ENCODE peak calls at places on chromosomes 12 and 14, in ten cellular contexts. P is upper lobe of left lung, V is stomach, J is dorsolateral prefrontal cortex, N is mesothelial cell of epicardium, C is endothelial cell, M is psoas muscle, D is Calu3, F is neural progenitor cell, K is transverse colon. B is an unnamed sample.

GRCh38 chr12:105204916-105205315 is 31.1 kb downstream of the APPL2 start:
- DNase-seq in P (no peak), V (no peak), J (no peak), N (no peak), C (no peak), M (no peak), D (no peak), F (no peak), K (no peak), B (peak; percentile 80)

GRCh38 chr12:21945002-21945401 is 3.8 kb upstream of the ABCC9 start:
- DNase-seq in P (no peak), V (no peak), J (no peak), N (no peak), C (no peak), M (no peak), D (no peak), F (no peak), K (no peak), B (no peak)

GRCh38 chr14:31241450-31242114 is 34.0 kb upstream of the HECTD1 start:
- DNase-seq in P (no peak), V (no peak), J (no peak), N (no peak), C (no peak), M (no peak), D (no peak), F (no peak), K (no peak), B (no peak)

GRCh38 chr14:34365309-34365915 is 96.6 kb downstream of the SPTSSA start:
- DNase-seq in P (no peak), V (no peak), J (no peak), N (no peak), C (no peak), M (no peak), D (no peak), F (peak; percentile 11), K (no peak), B (no peak)

GRCh38 chr12:12999276-12999958 is 648 bp downstream of the HEBP1 start:
- DNase-seq in P (no peak), V (no peak), J (no peak), N (peak; percentile 27), C (peak; percentile 41), M (no peak), D (peak; percentile 29), F (peak; percentile 64), K (peak; percentile 49), B (no peak)

GRCh38 chr12:81170072-81170471 is 92.2 kb downstream of the ACSS3 start:
- DNase-seq in P (no peak), V (no peak), J (no peak), N (no peak), C (no peak), M (no peak), D (no peak), F (no peak), K (no peak), B (no peak)

GRCh38 chr12:62631531-62632520 is 165.2 kb downstream of the MON2 start:
- DNase-seq in P (peak; percentile 88), V (peak; percentile 43), J (peak; percentile 59), N (peak; percentile 55), C (peak; percentile 62), M (peak; percentile 68), D (peak; percentile 68), F (peak; percentile 75), K (peak; percentile 61), B (peak; percentile 79)

GRCh38 chr14:71604231-71604630 is 328.0 kb upstream of the RGS6 start:
- DNase-seq in P (no peak), V (no peak), J (no peak), N (no peak), C (no peak), M (no peak), D (no peak), F (no peak), K (no peak), B (no peak)

GRCh38 chr12:46660719-46661118 is 165.1 kb downstream of the SLC38A4 start:
- DNase-seq in P (no peak), V (no peak), J (no peak), N (no peak), C (no peak), M (no peak), D (no peak), F (no peak), K (no peak), B (no peak)

DNA sequence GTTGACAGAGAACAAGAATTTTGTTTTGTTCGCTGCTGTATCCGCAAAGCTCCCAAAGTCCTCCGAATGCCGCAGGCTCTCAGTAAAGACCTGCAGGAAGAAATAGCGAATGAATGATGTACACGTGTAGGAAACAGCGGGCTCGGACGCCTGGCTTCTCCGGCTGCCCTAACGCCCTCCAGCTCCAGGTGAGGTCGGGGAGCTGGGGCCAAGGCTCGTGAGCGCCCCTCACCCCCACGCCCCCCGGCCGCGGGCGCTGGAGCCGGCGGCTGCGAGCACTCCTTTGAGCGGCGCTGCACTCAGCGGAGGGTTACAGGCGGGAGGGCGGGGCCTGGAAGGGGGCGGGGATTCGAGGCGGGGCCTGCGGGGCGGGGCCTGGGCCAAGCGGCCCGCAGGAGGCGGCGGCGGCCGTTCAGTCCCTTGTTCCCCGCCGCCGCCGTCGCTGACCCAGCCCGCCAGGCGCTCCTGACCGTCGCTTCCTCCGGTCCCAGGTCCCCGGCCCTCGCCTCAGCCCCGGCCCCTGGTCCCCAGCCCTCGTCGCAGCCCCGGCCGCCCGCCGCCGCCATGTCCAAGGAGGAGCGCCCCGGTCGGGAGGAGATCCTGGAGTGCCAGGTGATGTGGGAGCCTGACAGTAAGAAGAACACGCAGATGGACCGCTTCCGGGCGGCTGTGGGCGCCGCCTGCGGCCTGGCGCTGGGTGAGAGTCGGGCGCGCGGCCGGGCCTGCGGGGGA is at the start of gene AACS:
- DNase-seq in P (peak; percentile 95), V (peak; percentile 79), J (peak; percentile 64), N (peak; percentile 67), C (peak; percentile 81), M (peak; percentile 87), D (peak; percentile 79), F (peak; percentile 94), K (peak; percentile 83), B (no peak)
- TF ChIP-seq CTCF in P (no peak), V (no peak), J (peak; percentile 24), N (no peak), C (no peak), M (no peak), D (no peak), F (peak; percentile 30), K (no peak), B (no peak)

DNA sequence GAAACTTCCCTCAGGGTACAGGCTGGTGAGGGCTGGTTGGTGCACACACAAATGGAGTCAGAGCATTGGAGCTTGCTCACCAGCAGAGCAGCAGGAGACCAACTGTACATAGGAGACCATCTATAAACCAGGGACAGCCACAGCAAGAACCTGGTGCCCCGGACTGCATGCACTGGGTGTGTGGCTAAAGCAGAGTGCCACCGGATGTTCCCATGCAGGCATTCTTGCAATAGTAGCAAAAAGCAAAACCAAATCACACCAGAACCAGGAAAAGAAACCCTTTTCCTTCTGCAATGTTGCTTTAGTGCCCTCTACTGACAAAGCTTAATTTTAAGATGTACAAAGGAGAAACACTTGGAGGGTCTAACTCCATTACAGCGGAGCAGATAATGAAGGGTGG is 136.3 kb downstream of the MDGA2 start:
- DNase-seq in P (no peak), V (no peak), J (no peak), N (no peak), C (peak; percentile 6), M (no peak), D (peak; percentile 2), F (peak; percentile 38), K (no peak), B (no peak)
- TF ChIP-seq CTCF in P (peak; percentile 27), V (no peak), J (peak; percentile 56), N (no peak), C (no peak), M (no peak), D (no peak), F (peak; percentile 60), K (no peak), B (no peak)

GRCh38 chr12:4859478-4860210 is 50.1 kb upstream of the KCNA1 start:
- DNase-seq in P (no peak), V (no peak), J (no peak), N (no peak), C (no peak), M (no peak), D (no peak), F (no peak), K (no peak), B (no peak)

GRCh38 chr12:4864575-4864974 is 45.1 kb upstream of the KCNA1 start:
- DNase-seq in P (peak; percentile 28), V (no peak), J (no peak), N (no peak), C (no peak), M (no peak), D (no peak), F (no peak), K (no peak), B (no peak)

GRCh38 chr12:4865246-4865645 is 44.5 kb upstream of the KCNA1 start:
- DNase-seq in P (no peak), V (no peak), J (no peak), N (no peak), C (no peak), M (no peak), D (no peak), F (no peak), K (no peak), B (no peak)

GRCh38 chr12:4866288-4866687 is 43.4 kb upstream of the KCNA1 start:
- DNase-seq in P (no peak), V (no peak), J (no peak), N (no peak), C (no peak), M (no peak), D (no peak), F (no peak), K (no peak), B (no peak)

GRCh38 chr12:4862809-4863208 is 46.9 kb upstream of the KCNA1 start:
- DNase-seq in P (no peak), V (no peak), J (no peak), N (no peak), C (no peak), M (no peak), D (no peak), F (no peak), K (no peak), B (no peak)
- TF ChIP-seq CTCF in P (no peak), V (no peak), J (no peak), N (no peak), C (no peak), M (no peak), D (no peak), F (no peak), K (no peak), B (no peak)

GRCh38 chr12:113835913-113836312 is 130.2 kb downstream of the RBM19 start:
- DNase-seq in P (no peak), V (no peak), J (no peak), N (no peak), C (no peak), M (no peak), D (no peak), F (peak; percentile 55), K (no peak), B (no peak)

GRCh38 chr12:113838896-113839295 is 127.2 kb downstream of the RBM19 start:
- DNase-seq in P (no peak), V (no peak), J (no peak), N (no peak), C (no peak), M (no peak), D (no peak), F (no peak), K (no peak), B (no peak)

GRCh38 chr12:113835433-113835832 is 130.7 kb downstream of the RBM19 start:
- DNase-seq in P (no peak), V (no peak), J (no peak), N (no peak), C (no peak), M (no peak), D (no peak), F (no peak), K (no peak), B (no peak)

GRCh38 chr12:113837059-113837458 is 129.1 kb downstream of the RBM19 start:
- DNase-seq in P (no peak), V (no peak), J (no peak), N (no peak), C (no peak), M (no peak), D (no peak), F (no peak), K (no peak), B (peak; percentile 8)

GRCh38 chr12:113837528-113838296 is 128.4 kb downstream of the RBM19 start:
- DNase-seq in P (no peak), V (no peak), J (no peak), N (no peak), C (no peak), M (no peak), D (no peak), F (no peak), K (no peak), B (no peak)
- TF ChIP-seq CTCF in P (no peak), V (no peak), J (no peak), N (no peak), C (no peak), M (no peak), D (peak; percentile 23), F (peak; percentile 20), K (no peak), B (no peak)

B was measured in AG09309.